ENCODE peak calls at places on chromosomes 13 and 19, in four cellular contexts. A, Q, N and V are unnamed samples.

GRCh38 chr19:4115050-4115817 is 8.7 kb downstream of the MAP2K2 start:
- DNase-seq in A (no peak), Q (peak; percentile 43), N (no peak), V (peak; percentile 65)

GRCh38 chr13:79560954-79561353 is 80.0 kb downstream of the NDFIP2 start:
- DNase-seq in A (no peak), Q (no peak), N (no peak), V (no peak)

GRCh38 chr13:45257638-45258338 is 56.9 kb upstream of the KCTD4 start:
- DNase-seq in A (no peak), Q (no peak), N (peak; percentile 54), V (no peak)

GRCh38 chr13:111183959-111184684 is 69.0 kb downstream of the ARHGEF7 start:
- DNase-seq in A (no peak), Q (no peak), N (no peak), V (no peak)

GRCh38 chr13:113273856-113274590 is 23.0 kb upstream of the LAMP1 start:
- DNase-seq in A (no peak), Q (no peak), N (peak; percentile 87), V (no peak)

GRCh38 chr13:39530996-39531395 is 72.0 kb downstream of the LHFPL6 start:
- DNase-seq in A (no peak), Q (no peak), N (peak; percentile 14), V (no peak)

GRCh38 chr13:60838581-60838980 is 441.6 kb downstream of the TDRD3 start:
- DNase-seq in A (no peak), Q (no peak), N (no peak), V (no peak)

GRCh38 chr13:66835040-66835628 is 395.0 kb downstream of the PCDH9 start:
- DNase-seq in A (peak; percentile 87), Q (peak; percentile 38), N (peak; percentile 18), V (peak; percentile 18)

GRCh38 chr13:33364192-33364591 is 78.6 kb upstream of the STARD13 start:
- DNase-seq in A (no peak), Q (no peak), N (no peak), V (no peak)

GRCh38 chr19:14450168-14450874 is 17.2 kb downstream of the PKN1 start:
- DNase-seq in A (no peak), Q (no peak), N (no peak), V (no peak)

GRCh38 chr13:32468502-32469147 is 40.7 kb upstream of the N4BP2L1 start:
- DNase-seq in A (no peak), Q (no peak), N (no peak), V (no peak)

GRCh38 chr13:76717092-76717491 is 169.1 kb downstream of the KCTD12 start:
- DNase-seq in A (no peak), Q (no peak), N (peak; percentile 73), V (no peak)

GRCh38 chr19:53553865-53554791 is 16.2 kb downstream of the ZNF331 start:
- DNase-seq in A (peak; percentile 95), Q (peak; percentile 90), N (peak; percentile 93), V (peak; percentile 88)

GRCh38 chr13:110665491-110666254 is 40.2 kb downstream of the CARS2 start:
- DNase-seq in A (no peak), Q (no peak), N (no peak), V (no peak)

GRCh38 chr13:77509221-77509620 is 26.3 kb upstream of the SCEL start:
- DNase-seq in A (no peak), Q (no peak), N (peak; percentile 8), V (no peak)

GRCh38 chr13:63651394-63651793 is 2235.7 kb upstream of the PCDH20 start:
- DNase-seq in A (no peak), Q (no peak), N (no peak), V (no peak)

DNA sequence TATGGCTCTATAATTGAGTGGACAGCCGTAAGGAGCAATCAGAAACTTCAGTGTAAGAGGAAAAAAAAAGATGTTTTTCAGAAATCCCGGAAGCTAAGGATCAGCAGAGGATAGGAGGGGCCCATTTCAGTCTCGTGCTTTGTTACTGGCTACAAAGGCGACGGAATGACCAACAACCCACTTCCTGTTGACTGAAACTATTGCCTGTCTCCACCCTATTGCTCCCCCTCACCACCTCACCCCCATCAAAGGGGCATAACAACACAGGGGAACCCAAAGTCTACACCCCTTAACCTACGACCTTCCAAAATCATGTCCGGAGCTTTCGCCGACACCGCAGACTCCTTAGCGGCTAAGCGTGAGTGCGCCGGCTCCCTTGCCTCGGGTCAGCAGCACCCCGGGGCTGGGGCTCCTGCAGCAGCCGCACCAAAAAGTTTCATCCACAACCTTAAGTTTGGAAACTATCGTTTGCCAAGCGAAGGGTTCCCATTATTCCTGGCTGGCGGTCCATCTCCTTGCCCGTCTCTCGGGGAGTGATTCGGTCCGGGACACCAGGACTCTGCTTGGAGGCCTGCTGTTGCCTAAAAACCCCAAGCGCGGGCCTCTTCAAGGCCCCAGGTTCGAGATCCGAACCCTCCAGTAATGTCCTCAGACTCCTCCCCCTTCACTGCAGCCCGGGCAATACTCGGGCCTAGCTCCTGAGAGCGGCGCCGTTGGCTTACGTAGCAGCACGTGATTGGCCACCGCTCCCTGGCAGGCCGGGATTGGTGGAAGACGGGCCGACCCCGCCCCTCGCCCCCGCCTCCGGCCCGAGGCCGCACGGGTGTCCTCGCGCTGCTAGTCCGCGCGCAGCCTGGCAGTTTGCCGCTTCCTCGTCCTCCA is at the start of gene TPP2:
- DNase-seq in A (peak; percentile 100), Q (peak; percentile 100), N (peak; percentile 98), V (peak; percentile 100)
- TF ChIP-seq POLR2A in A (peak; percentile 84), Q (no peak), N (peak; percentile 79), V (peak; percentile 91)

DNA sequence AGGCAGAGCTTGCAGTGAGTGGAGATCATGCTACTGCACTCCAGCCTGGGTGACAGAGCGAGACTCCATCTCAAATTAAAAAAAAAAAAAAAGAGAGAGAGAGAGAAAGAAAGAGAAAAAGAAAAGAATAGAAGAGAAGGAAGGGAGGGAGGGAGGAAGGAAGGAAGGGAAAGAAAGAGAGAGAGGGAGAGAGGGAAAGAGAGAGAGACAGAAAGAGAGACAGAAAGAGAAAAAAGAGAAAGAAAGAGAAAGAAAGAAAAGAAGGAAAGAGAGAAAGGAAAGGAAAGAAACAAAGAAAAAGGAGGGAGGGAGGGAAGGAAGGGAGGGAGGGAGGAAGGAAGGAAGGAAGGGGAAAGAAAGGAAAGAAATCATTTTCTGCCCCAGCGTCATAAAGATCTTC is 7.0 kb upstream of the UNC13A start:
- DNase-seq in A (no peak), Q (no peak), N (no peak), V (no peak)
- H3K27ac ChIP-seq in A (no peak overlapping the region), Q (no peak overlapping the region), N (no peak overlapping the region), V (no peak overlapping the region)

GRCh38 chr19:11397089-11397610 is 13.0 kb upstream of the EPOR start:
- DNase-seq in A (no peak), Q (no peak), N (no peak), V (no peak)
- TF ChIP-seq POLR2A in A (no peak), Q (no peak), N (no peak), V (no peak)

GRCh38 chr13:97875911-97876310 is 77.6 kb upstream of the IPO5 start:
- DNase-seq in A (no peak), Q (no peak), N (no peak), V (no peak)

GRCh38 chr13:97881556-97881955 is 71.9 kb upstream of the IPO5 start:
- DNase-seq in A (no peak), Q (no peak), N (no peak), V (no peak)

GRCh38 chr13:97879646-97880297 is 73.7 kb upstream of the IPO5 start:
- DNase-seq in A (no peak), Q (no peak), N (peak; percentile 91), V (no peak)

GRCh38 chr13:97880298-97880675 is 73.2 kb upstream of the IPO5 start:
- DNase-seq in A (no peak), Q (no peak), N (no peak), V (no peak)

DNA sequence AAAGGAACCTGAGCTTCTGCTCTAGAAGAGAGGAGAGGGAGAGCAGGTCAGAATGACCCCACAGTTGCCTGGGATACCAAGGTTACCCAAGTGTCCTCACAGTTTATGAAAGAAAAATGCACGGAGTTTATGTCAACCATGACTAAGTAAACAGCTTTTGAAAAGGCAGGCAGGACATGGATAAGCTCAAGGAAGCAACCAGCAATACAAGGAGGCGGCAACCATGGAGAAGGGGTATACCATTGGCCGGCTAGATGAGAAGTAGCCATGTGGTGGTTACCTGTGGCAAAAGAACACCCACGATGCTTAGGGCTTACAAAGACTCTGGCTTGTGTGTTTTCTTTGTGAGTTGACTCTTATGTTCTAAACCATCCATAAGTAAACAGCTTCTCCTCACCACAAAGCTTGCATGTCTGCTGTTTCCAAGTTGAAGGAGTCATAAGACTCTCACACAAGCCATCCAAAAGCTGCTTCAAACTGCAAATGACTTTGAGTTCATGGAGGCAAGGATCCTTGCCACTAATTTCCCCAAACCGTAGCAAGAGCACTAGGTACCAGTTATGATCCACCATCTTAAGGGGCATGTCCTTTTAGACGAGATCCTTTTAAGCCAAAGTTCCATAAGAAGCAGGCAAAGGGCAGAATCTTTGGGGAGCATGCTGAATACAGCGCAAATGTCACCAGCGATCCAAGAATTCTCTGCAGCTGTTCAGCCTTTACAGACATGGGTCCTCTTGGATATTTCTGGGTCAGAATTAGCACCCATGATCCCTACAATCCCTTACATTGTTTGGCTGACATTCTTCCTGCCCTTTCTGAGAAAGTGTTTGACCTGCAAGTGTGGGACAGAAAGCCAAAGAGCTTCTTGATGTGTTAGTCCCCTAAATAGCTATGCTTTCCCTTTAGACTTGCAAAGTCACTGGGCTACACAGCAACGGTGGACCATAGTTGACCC is 74.8 kb upstream of the IPO5 start:
- DNase-seq in A (no peak), Q (no peak), N (peak; percentile 34), V (no peak)
- H3K27ac ChIP-seq in A (no peak overlapping the region), Q (no peak overlapping the region), N (peak overlapping the region; percentile 98), V (no peak overlapping the region)

GRCh38 chr19:38844093-38844686 is 5.6 kb downstream of the HNRNPL start:
- DNase-seq in A (no peak), Q (no peak), N (no peak), V (no peak)
- TF ChIP-seq POLR2A in A (no peak), Q (no peak), N (no peak), V (no peak)

GRCh38 chr13:99004931-99005330 is 27.1 kb upstream of the DOCK9 start:
- DNase-seq in A (no peak), Q (no peak), N (no peak), V (no peak)
- H3K27ac ChIP-seq in A (no peak overlapping the region), Q (no peak overlapping the region), N (no peak overlapping the region), V (no peak overlapping the region)

GRCh38 chr19:49148784-49149651 is 6.2 kb downstream of the HRC start:
- DNase-seq in A (peak; percentile 97), Q (peak; percentile 100), N (peak; percentile 86), V (peak; percentile 100)
- TF ChIP-seq POLR2A in A (peak; percentile 85), Q (no peak), N (no peak), V (peak; percentile 87)

GRCh38 chr19:10802479-10802878 is 33.5 kb downstream of the TMED1 start:
- DNase-seq in A (no peak), Q (no peak), N (no peak), V (no peak)
- H3K27ac ChIP-seq in A (no peak overlapping the region), Q (no peak overlapping the region), N (no peak overlapping the region), V (no peak overlapping the region)